ENCODE peak calls at places on chromosomes 2 and 18, in five cellular contexts. X is mammary epithelial cell, H is hepatocyte, L is GM23248, E is HCT116. Q is an unnamed sample.

GRCh38 chr18:58808349-58808748 is 56.3 kb upstream of the ZNF532 start:
- DNase-seq in E (no peak), H (no peak), X (no peak), L (no peak), Q (no peak)

GRCh38 chr2:109222422-109222821 is 93.4 kb downstream of the SH3RF3 start:
- DNase-seq in H (no peak), L (no peak), E (no peak), X (no peak), Q (no peak)

GRCh38 chr2:196963043-196963442 is 36.5 kb upstream of the PGAP1 start:
- DNase-seq in E (no peak), H (no peak), L (no peak), X (peak), Q (no peak)

GRCh38 chr2:43078781-43079755 is 147.3 kb downstream of the ZFP36L2 start:
- DNase-seq in L (peak), H (no peak), E (no peak), X (no peak), Q (no peak)

GRCh38 chr2:205235434-205235833 is 446.9 kb upstream of the NRP2 start:
- DNase-seq in H (no peak), L (no peak), E (peak), X (peak), Q (peak)

GRCh38 chr2:56291711-56292110 is 107.9 kb downstream of the CCDC85A start:
- DNase-seq in H (no peak), E (no peak), X (no peak), L (no peak), Q (no peak)

GRCh38 chr2:2932692-2933305 is 444.8 kb downstream of the EIPR1 start:
- DNase-seq in X (no peak), E (no peak), H (no peak), L (no peak), Q (no peak)

GRCh38 chr2:217996345-217996744 is 6.5 kb downstream of the TNS1 start:
- DNase-seq in E (no peak), X (peak), L (peak), H (no peak), Q (peak)

GRCh38 chr18:48674198-48674721 is 135.4 kb downstream of the CTIF start:
- DNase-seq in E (no peak), L (peak), X (no peak), H (peak), Q (peak)

GRCh38 chr2:16278421-16279200 is 338.3 kb downstream of the MYCN start:
- DNase-seq in H (no peak), L (no peak), E (no peak), X (no peak), Q (no peak)

GRCh38 chr2:113978524-113979171 is 88.8 kb downstream of the ACTR3 start:
- DNase-seq in E (no peak), H (no peak), L (no peak), X (peak), Q (no peak)

GRCh38 chr2:108640731-108641130 is 78.6 kb upstream of the RANBP2 start:
- DNase-seq in X (peak), L (peak), E (no peak), H (no peak), Q (peak)

GRCh38 chr2:159635006-159635746 is 18.8 kb upstream of the BAZ2B start:
- DNase-seq in X (no peak), H (no peak), E (no peak), L (peak), Q (peak)

GRCh38 chr18:7728297-7728696 is 161.2 kb downstream of the PTPRM start:
- DNase-seq in E (no peak), H (no peak), L (no peak), X (peak), Q (no peak)

GRCh38 chr2:183996825-183997823 is 601.2 kb upstream of the ZNF804A start:
- DNase-seq in X (no peak), L (no peak), H (peak), E (no peak), Q (peak)

GRCh38 chr2:186229265-186229664 is 256.8 kb upstream of the ZC3H15 start:
- DNase-seq in L (no peak), X (no peak), H (no peak), E (no peak), Q (no peak)

GRCh38 chr2:21424375-21424774 is 300.6 kb downstream of the TDRD15 start:
- DNase-seq in E (no peak), L (no peak), H (no peak), X (no peak), Q (no peak)

GRCh38 chr18:23890589-23890988 is 124.0 kb upstream of the TTC39C start:
- DNase-seq in X (no peak), L (peak), H (no peak), E (no peak), Q (peak)

GRCh38 chr2:197249771-197250397 is 60.7 kb downstream of the ANKRD44 start:
- DNase-seq in X (no peak), L (no peak), H (no peak), E (no peak), Q (no peak)

GRCh38 chr2:207930747-207931146 is 94.6 kb downstream of the PLEKHM3 start:
- DNase-seq in H (peak), E (peak), L (no peak), X (peak), Q (peak)

GRCh38 chr2:111897630-111897923 is 830 bp upstream of the MERTK start:
- DNase-seq in E (no peak), X (no peak), L (no peak), H (no peak), Q (no peak)
- TF ChIP-seq EZH2 in E (no peak), X (no peak), L (no peak), H (no peak), Q (no peak)

GRCh38 chr2:86790828-86791561 is at the start of gene CD8A:
- DNase-seq in L (peak), X (no peak), E (no peak), H (peak), Q (no peak)
- TF ChIP-seq EZH2 in L (peak), X (peak), E (no peak), H (no peak), Q (peak)

DNA sequence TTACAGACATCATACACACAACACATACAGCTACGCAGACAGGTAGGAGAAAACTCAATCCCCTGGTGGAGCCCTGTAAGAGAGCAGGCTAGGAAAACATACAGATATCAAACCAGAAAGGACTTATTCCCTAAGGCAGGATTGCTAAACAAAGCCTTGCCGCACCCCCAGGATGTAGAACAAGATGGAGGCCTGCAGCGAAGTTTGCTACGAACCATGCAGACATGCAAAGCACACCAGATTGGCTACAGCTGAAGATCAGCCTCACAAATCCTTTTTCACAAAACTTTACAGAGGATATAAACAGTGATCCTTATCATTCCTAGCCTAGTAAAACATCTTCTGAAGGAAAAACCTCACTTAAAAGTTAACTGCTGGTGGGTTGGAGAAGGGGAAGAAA is 28.3 kb downstream of the C18orf54 start:
- DNase-seq in X (no peak), L (no peak), E (no peak), H (peak), Q (no peak)
- TF ChIP-seq EZH2 in X (no peak), L (no peak), E (no peak), H (no peak), Q (no peak)

GRCh38 chr18:79396431-79397287 is 929 bp downstream of the NFATC1 start:
- DNase-seq in X (peak), L (peak), E (no peak), H (peak), Q (peak)

GRCh38 chr18:79400091-79400590 is 4.4 kb downstream of the NFATC1 start:
- DNase-seq in X (no peak), E (no peak), H (peak), L (peak), Q (no peak)

GRCh38 chr18:79399275-79400081 is 3.7 kb downstream of the NFATC1 start:
- DNase-seq in L (peak), H (no peak), E (no peak), X (no peak), Q (no peak)

GRCh38 chr18:79397288-79397829 is 1.6 kb downstream of the NFATC1 start:
- DNase-seq in X (no peak), H (no peak), L (no peak), E (no peak), Q (no peak)

GRCh38 chr18:79397830-79398761 is 2.4 kb downstream of the NFATC1 start:
- DNase-seq in L (no peak), H (no peak), E (no peak), X (no peak), Q (no peak)
- TF ChIP-seq EZH2 in L (no peak), H (no peak), E (no peak), X (no peak), Q (no peak)

GRCh38 chr18:72866901-72867701 is 686 bp downstream of the NETO1 start:
- DNase-seq in X (peak), L (no peak), H (no peak), E (no peak), Q (no peak)
- TF ChIP-seq EZH2 in X (peak), L (no peak), H (peak), E (no peak), Q (no peak)

Q was measured in astrocyte.